ENCODE peak calls at places on chromosome 3, in four cellular contexts. V is HEK293T, C is HepG2, J is K562. P is an unnamed sample.
A peak's percentile ranks its signal among the peaks of the same experiment; 100 is the strongest.

GRCh38 chr3:69767571-69767970 is 28.3 kb downstream of the MITF start:
- DNase-seq in V (no peak), C (no peak), J (no peak), P (no peak)

GRCh38 chr3:34107669-34108068 is 309.2 kb downstream of the PDCD6IP start:
- DNase-seq in V (no peak), C (no peak), J (no peak), P (peak; percentile 51)

GRCh38 chr3:168620854-168621253 is 525.1 kb upstream of the GOLIM4 start:
- DNase-seq in V (peak; percentile 68), C (peak; percentile 41), J (no peak), P (no peak)

GRCh38 chr3:123011484-123011883 is 16.1 kb downstream of the SEMA5B start:
- DNase-seq in V (no peak), C (no peak), J (no peak), P (no peak)

GRCh38 chr3:47409688-47410416 is 29.0 kb downstream of the PTPN23 start:
- DNase-seq in V (no peak), C (no peak), J (no peak), P (no peak)

GRCh38 chr3:52574056-52574965 is 37.9 kb downstream of the UQCC5 start:
- DNase-seq in V (no peak), C (no peak), J (no peak), P (no peak)

GRCh38 chr3:194272861-194273266 is 78.3 kb downstream of the CPN2 start:
- DNase-seq in V (no peak), C (no peak), J (no peak), P (no peak)

GRCh38 chr3:71784914-71785593 is at the start of gene PROK2:
- DNase-seq in V (peak; percentile 55), C (no peak), J (no peak), P (no peak)

GRCh38 chr3:128503164-128503651 is 10.2 kb upstream of the GATA2 start:
- DNase-seq in V (no peak), C (no peak), J (no peak), P (no peak)

GRCh38 chr3:42733501-42734262 is 31.1 kb upstream of the HHATL start:
- DNase-seq in V (no peak), C (no peak), J (no peak), P (no peak)

GRCh38 chr3:13308406-13308805 is 111.7 kb downstream of the NUP210 start:
- DNase-seq in V (peak; percentile 73), C (peak; percentile 47), J (peak; percentile 66), P (no peak)

GRCh38 chr3:52570076-52570475 is 33.7 kb downstream of the UQCC5 start:
- DNase-seq in V (no peak), C (no peak), J (no peak), P (no peak)

GRCh38 chr3:31735667-31736066 is 202.9 kb downstream of the STT3B start:
- DNase-seq in V (no peak), C (no peak), J (no peak), P (no peak)

GRCh38 chr3:127988770-127989518 is 63.3 kb upstream of the SEC61A1 start:
- DNase-seq in V (no peak), C (no peak), J (no peak), P (no peak)

GRCh38 chr3:42936157-42936981 is 30.4 kb downstream of the ZNF662 start:
- DNase-seq in V (no peak), C (no peak), J (no peak), P (no peak)

GRCh38 chr3:9820944-9821343 is 10.9 kb downstream of the TTLL3 start:
- DNase-seq in V (peak; percentile 38), C (peak; percentile 30), J (no peak), P (no peak)

GRCh38 chr3:53846134-53846850 is at the start of the genes CHDH and IL17RB:
- DNase-seq in V (peak; percentile 81), C (peak; percentile 77), J (peak; percentile 61), P (no peak)

DNA sequence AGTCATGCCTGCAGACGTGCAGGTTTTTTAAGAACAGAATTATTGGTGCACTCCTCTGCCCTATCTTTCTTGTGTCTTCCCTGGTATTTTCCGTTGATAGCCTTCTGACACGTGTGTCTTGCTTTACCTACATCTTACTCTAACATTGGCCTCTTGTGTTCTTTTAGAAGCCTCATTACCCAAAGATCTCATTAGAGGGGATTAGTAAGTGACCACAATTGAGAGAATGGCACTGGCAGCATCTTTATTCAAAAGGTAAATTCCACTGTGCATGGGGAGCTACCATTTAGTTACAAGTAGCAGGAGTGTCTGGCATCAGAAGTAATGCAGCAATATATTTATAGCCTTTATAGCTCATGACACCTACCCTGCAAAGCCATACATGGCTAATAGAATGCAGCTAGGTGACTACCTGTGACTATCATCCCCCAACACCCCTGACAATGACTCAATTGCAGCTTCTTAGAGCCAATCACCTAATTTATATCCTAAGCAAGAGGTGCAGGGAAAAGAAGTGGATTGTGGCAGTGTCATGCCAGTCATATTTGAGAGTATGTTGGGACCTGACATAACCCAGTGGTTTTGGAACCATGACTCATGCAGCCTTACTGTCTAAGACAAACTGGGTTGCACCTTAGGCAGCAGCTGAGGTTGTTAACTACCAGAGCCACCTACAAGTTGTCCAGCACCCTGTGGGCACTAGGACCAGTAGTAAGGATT is 164.8 kb downstream of the GRM7 start:
- DNase-seq in V (no peak), C (no peak), J (no peak), P (no peak)
- TF ChIP-seq FOXM1 in V (no peak), C (no peak), J (no peak), P (no peak)

GRCh38 chr3:72991522-72991921 is 5.1 kb upstream of the PPP4R2 start:
- DNase-seq in V (no peak), C (no peak), J (no peak), P (no peak)
- TF ChIP-seq FOXM1 in V (no peak), C (no peak), J (no peak), P (no peak)

GRCh38 chr3:57971975-57972374 is 36.2 kb upstream of the FLNB start:
- DNase-seq in V (no peak), C (no peak), J (no peak), P (no peak)
- TF ChIP-seq FOXM1 in V (no peak), C (no peak), J (no peak), P (no peak)

GRCh38 chr3:157115069-157116006 is 44.6 kb downstream of the CCNL1 start:
- DNase-seq in V (no peak), C (no peak), J (peak; percentile 35), P (no peak)
- TF ChIP-seq FOXM1 in V (no peak), C (no peak), J (no peak), P (no peak)

DNA sequence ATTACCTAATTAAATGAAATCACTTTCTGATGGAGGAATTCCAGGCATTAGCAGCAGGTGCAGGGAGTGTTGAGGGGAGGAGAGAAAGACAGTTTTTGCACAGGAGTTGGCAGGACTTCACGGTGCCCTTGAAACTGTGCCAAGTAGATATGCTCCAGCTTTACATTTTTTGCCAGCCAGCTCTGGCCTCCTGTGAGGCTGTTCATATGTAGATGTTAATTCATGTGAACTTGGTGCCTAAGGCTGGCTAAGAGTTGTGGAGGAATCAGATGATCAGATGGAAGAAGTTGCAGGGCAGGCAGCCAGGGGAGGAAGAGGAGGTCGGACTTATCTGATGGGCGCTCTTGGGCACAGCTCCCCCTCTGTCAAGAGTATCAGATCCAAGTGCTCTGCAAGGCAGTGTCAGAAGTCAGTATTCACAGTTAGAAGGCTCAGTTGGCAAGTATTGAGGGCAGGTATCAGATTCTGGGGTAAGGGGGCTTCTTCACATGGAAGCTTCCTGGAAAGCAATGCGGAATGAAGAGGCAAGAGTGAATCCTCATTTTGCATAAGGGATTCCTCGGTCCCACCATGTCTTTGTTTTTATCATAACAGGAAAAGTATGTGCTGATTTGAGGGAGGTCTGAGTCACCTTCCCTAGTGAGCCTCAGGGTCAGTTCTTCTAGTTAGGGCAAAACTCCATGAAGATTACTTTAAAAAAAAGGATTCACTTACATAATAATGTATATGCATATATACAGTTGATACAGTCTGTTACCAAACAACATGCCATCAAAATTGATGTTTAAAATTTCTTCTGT is 172.6 kb upstream of the UMPS start:
- DNase-seq in V (no peak), C (no peak), J (no peak), P (no peak)
- TF ChIP-seq FOXM1 in V (no peak), C (no peak), J (no peak), P (no peak)

DNA sequence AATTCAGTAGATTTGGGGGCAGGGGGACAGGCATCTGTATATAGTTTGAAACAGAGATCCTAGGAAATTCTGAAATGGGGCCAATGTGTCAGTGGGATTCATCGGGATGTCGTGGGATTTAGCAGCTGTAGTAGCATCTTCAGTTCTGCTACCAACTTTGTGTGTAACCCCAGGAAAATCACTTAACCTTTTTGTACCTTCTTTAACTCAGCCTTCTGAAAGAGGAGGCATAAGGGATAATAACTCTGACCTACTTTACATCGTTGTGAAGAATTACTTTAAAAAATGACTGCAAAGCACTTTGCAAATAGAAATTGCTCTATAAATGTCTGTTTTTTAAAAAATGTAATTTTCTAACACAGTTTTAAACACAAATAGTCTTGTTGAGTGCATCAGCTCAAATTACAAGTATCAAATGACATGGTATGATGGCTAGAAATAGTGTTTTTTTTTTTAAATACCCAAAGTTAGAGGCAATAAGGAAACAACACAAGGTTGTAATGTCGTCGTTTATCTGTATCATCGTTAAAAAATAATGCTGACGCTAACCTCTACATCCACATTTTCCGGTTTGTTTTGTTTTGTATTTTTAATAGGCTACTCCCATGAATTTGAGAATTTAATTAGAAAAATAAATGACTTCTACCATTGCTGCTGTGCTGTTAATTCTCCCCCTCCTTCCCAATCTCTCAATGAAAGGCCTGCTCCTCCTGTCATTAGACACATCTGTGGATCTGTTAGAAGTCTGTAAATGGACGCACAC is 338.5 kb downstream of the PTPRG start:
- DNase-seq in V (no peak), C (no peak), J (no peak), P (no peak)
- TF ChIP-seq FOXM1 in V (no peak), C (no peak), J (no peak), P (no peak)

GRCh38 chr3:159787191-159787590 is 201.4 kb upstream of the IL12A start:
- DNase-seq in V (no peak), C (peak; percentile 85), J (no peak), P (no peak)
- TF ChIP-seq FOXM1 in V (no peak), C (no peak), J (no peak), P (no peak)

P was measured in GM12878.